ENCODE peak calls at places on chromosomes 4 and X, in ten cellular contexts. Z is OCI-LY7; I is suprapubic skin; X is activated naive CD8-positive, alpha-beta T cell treated with anti-CD3 and anti-CD28 coated beads, Interleukin-2, amount 50 U/mL, for 24 hours; W is uterus; L is globus pallidus; B is head of caudate nucleus; C is HFF-Myc; R is fibroblast of lung; P is mucosa of descending colon. Y is an unnamed sample.

GRCh38 chr4:898869-899555 is 33.1 kb downstream of the GAK start:
- DNase-seq in W (no peak), I (no peak), P (no peak), B (peak), R (no peak), C (no peak), Z (no peak), X (no peak), L (peak), Y (no peak)

GRCh38 chr4:105474110-105474518 is 252 bp upstream of the PPA2 start:
- DNase-seq in X (peak), R (peak), C (peak), L (peak), B (peak), Z (no peak), P (peak), I (peak), W (peak), Y (no peak)

GRCh38 chrX:33041141-33041540 is 170.2 kb downstream of the DMD start:
- DNase-seq in B (no peak), Z (no peak), W (no peak), L (no peak), I (no peak), R (no peak), C (no peak), X (no peak), P (no peak), Y (no peak)

GRCh38 chr4:149279331-149279730 is 536.3 kb downstream of the IQCM start:
- DNase-seq in Z (no peak), X (no peak), C (no peak), B (no peak), L (no peak), R (no peak), P (no peak), W (no peak), I (no peak), Y (no peak)

GRCh38 chr4:2281575-2282343 is 19.9 kb upstream of the MXD4 start:
- DNase-seq in R (no peak), W (no peak), X (peak), Z (peak), I (no peak), P (peak), C (no peak), B (no peak), L (no peak), Y (peak)

GRCh38 chrX:107715331-107716044 is 60.1 kb downstream of the TSC22D3 start:
- DNase-seq in P (no peak), X (peak), Z (peak), C (no peak), B (no peak), I (peak), L (no peak), R (no peak), W (no peak), Y (no peak)

GRCh38 chr4:153074501-153075255 is 129.6 kb upstream of the TRIM2 start:
- DNase-seq in I (no peak), Z (no peak), W (no peak), B (no peak), L (no peak), X (no peak), P (no peak), C (no peak), R (no peak), Y (no peak)

GRCh38 chrX:40749874-40750273 is 14.5 kb upstream of the MED14 start:
- DNase-seq in L (no peak), X (no peak), R (no peak), Z (peak), B (no peak), C (no peak), W (no peak), P (no peak), I (no peak), Y (no peak)

GRCh38 chr4:167415461-167415860 is 181.2 kb upstream of the SPOCK3 start:
- DNase-seq in P (no peak), C (no peak), W (no peak), Z (no peak), L (no peak), R (no peak), X (no peak), I (no peak), B (no peak), Y (no peak)

GRCh38 chr4:48315728-48316630 is 25.4 kb upstream of the SLAIN2 start:
- DNase-seq in Z (peak), L (peak), W (no peak), R (peak), C (no peak), B (no peak), I (no peak), X (peak), P (no peak), Y (no peak)

GRCh38 chr4:94462572-94462971 is 10.8 kb downstream of the PDLIM5 start:
- DNase-seq in C (no peak), Z (no peak), I (no peak), L (no peak), B (no peak), R (no peak), P (no peak), X (no peak), W (no peak), Y (no peak)

GRCh38 chr4:77615153-77615552 is 9.5 kb downstream of the CXCL13 start:
- DNase-seq in Z (no peak), I (no peak), W (no peak), L (no peak), R (no peak), P (no peak), X (no peak), C (no peak), B (no peak), Y (no peak)

GRCh38 chrX:45696762-45697161 is 496.1 kb upstream of the DIPK2B start:
- DNase-seq in W (no peak), P (no peak), B (no peak), Z (no peak), C (no peak), L (no peak), R (no peak), X (no peak), I (no peak), Y (no peak)

Y was measured in activated T-helper 1 cell treated with anti-CD3 and anti-CD28 coated beads, Interleukin-12 subunit alpha, Interleukin-12 subunit beta, Interleukin-2, Interleukin-4 antibody, amounts not matched to agents 30 ng/mL and 10 ng/mL and 1 ng/mL, durations not matched to agents 14 hours and 24 hours and 36 hours.